ENCODE peak calls at places on chromosomes 16 and 17, in four cellular contexts. G is GM23248, H is hepatocyte, Y is fibroblast of lung. O is an unnamed sample.

GRCh38 chr17:7403043-7403901 is 625 bp downstream of the TMEM256 start:
- DNase-seq in H (peak), Y (no peak), G (no peak), O (no peak)

GRCh38 chr17:336110-337021 is 16.2 kb downstream of the RPH3AL start:
- DNase-seq in H (no peak), Y (no peak), G (no peak), O (no peak)

GRCh38 chr17:32596206-32596605 is 109.4 kb downstream of the CDK5R1 start:
- DNase-seq in H (no peak), G (no peak), Y (no peak), O (no peak)

GRCh38 chr17:48023408-48024148 is 14.0 kb downstream of the COPZ2 start:
- DNase-seq in G (peak), Y (peak), H (peak), O (peak)

GRCh38 chr17:43530303-43531081 is 15.6 kb downstream of the ETV4 start:
- DNase-seq in H (peak), G (peak), Y (peak), O (peak)

GRCh38 chr16:76650579-76650978 is 373.4 kb downstream of the CNTNAP4 start:
- DNase-seq in G (no peak), Y (no peak), H (no peak), O (peak)

GRCh38 chr17:2929881-2930533 is 133.4 kb downstream of the OR1D5 start:
- DNase-seq in H (peak), Y (peak), G (peak), O (peak)

GRCh38 chr17:58311429-58311894 is 17.1 kb downstream of the TSPOAP1 start:
- DNase-seq in Y (no peak), G (no peak), H (no peak), O (no peak)

GRCh38 chr17:14296511-14296910 is 4.4 kb upstream of the HS3ST3B1 start:
- DNase-seq in H (no peak), G (peak), Y (no peak), O (no peak)

DNA sequence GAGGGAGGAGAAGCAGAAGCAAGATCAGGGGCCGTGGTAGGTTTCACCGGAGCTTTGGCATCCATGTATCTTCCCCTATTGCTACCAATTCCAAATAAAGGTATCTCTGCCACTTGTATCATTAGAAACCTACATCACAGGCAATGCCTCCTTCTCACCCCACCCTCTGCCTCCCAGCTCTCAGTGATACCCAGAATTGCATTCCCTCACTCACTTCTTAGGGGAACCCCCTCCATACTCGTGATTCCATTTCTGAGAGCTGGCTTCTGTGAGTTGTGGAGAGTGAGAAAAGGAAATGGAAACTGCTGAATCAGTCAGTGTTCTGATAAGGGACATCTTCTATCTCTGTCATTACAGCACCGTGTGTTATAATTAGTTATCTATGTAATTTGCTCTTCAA is 2.3 kb upstream of the CCL3 start:
- DNase-seq in H (no peak), G (no peak), Y (no peak), O (no peak)
- H3K4me2 ChIP-seq in H (no peak), G (no peak), Y (no peak), O (no peak)

GRCh38 chr17:82434216-82434565 is 15.8 kb upstream of the OGFOD3 start:
- DNase-seq in H (no peak), Y (no peak), G (no peak), O (no peak)
- H3K4me2 ChIP-seq in H (no peak), Y (no peak), G (no peak), O (no peak)

GRCh38 chr17:82840431-82840831 is 609 bp upstream of the ZNF750 start:
- DNase-seq in G (no peak), H (no peak), Y (no peak), O (peak)
- H3K4me2 ChIP-seq in G (no peak), H (no peak), Y (no peak), O (peak)

DNA sequence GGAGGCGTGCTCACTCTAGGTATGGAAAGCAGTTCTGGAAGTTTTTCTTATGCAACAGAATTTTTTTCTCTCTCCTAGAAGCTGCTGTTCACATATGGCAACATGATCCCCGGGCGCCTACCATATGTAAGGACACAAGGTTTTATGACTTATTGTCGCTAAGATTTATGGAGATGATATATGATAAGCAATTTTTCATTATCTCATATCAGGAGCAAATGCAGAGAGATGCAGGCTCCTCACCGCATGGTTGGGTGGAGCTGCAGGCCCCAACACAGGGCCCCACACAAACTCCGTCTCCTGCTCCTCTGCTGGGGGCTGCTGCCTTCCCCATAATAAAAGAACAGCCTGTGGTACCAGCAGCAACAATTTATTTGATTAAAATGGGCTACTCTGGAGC is 181.9 kb downstream of the MAF start:
- DNase-seq in Y (no peak), H (no peak), G (no peak), O (no peak)
- H3K4me2 ChIP-seq in Y (no peak), H (peak), G (no peak), O (no peak)

GRCh38 chr16:1096164-1097082 is at the start of gene C1QTNF8:
- DNase-seq in H (no peak), G (no peak), Y (no peak), O (no peak)
- H3K4me2 ChIP-seq in H (no peak), G (no peak), Y (no peak), O (no peak)

DNA sequence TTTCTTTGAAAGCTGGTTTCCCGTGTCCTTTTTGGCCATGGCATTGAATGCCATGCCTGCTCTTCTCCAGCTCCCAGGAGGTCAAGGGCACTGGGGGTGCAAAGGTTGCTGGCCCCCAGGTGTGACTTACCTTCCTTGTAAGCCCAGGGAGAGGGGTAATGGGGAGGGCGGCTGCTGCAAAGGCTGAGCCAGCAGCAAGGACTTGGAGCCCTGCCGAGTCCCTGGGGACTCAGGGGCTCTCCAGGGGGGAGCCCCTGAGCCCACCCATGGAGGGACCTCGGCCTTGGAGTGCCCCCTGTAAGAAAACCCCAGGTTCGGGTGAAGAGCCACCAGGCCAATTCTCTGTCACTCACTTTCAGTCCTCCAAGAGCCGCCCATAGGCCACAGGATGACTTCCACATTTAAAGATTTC is 5.9 kb upstream of the CCL22 start:
- DNase-seq in G (no peak), H (no peak), Y (no peak), O (no peak)
- H3K4me2 ChIP-seq in G (no peak), H (no peak), Y (no peak), O (no peak)

DNA sequence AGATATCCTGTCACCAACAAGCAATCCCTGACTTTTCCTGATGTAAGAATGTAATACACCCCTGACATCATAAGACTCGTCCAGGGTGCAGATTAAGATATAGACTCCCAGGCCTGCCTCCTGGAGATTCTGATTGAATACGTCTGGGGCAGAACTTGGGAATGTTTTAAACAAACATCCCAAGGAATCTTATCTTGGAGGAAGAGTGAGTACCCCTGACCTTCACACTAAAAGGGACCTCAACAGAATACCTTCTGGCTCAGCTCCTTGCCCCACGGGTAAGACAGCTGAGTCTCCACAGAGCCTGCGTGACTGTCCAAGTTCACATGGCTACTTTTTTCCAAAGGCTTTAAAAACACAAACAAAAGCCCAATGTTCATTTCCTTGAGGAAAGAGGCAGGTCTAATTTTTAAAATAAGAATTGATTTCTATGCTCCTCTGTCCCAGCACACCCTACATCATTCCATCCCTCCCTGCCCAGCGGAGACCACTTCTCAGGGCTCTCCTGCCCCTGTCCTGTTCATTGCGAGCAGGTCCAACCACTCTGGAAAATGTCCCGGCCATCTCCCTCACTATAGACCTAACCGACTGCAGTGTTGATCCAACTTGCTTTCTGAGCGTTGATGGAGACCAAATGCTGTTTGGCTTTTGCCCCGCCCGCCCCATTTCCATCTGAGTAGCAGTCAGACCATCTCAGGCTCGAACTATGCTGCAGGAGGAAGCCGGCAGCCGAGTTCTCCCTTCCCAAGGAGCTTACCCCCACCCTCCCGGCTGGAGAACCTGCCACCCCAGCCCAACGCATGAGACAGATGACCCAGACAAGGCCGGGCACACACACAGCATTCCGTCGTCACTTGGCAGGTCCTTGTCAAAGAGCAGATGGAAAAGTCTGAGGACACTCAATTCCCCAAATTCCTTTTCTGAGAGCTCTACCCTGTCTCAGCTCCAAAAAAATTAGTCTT is 44.1 kb upstream of the MYH10 start:
- DNase-seq in Y (peak), H (no peak), G (peak), O (no peak)
- H3K4me2 ChIP-seq in Y (peak), H (peak), G (peak), O (no peak)

GRCh38 chr16:89315271-89315670 is 97.8 kb downstream of the ZNF778 start:
- DNase-seq in H (no peak), G (no peak), Y (no peak), O (no peak)
- H3K4me2 ChIP-seq in H (no peak), G (peak), Y (no peak), O (peak)

DNA sequence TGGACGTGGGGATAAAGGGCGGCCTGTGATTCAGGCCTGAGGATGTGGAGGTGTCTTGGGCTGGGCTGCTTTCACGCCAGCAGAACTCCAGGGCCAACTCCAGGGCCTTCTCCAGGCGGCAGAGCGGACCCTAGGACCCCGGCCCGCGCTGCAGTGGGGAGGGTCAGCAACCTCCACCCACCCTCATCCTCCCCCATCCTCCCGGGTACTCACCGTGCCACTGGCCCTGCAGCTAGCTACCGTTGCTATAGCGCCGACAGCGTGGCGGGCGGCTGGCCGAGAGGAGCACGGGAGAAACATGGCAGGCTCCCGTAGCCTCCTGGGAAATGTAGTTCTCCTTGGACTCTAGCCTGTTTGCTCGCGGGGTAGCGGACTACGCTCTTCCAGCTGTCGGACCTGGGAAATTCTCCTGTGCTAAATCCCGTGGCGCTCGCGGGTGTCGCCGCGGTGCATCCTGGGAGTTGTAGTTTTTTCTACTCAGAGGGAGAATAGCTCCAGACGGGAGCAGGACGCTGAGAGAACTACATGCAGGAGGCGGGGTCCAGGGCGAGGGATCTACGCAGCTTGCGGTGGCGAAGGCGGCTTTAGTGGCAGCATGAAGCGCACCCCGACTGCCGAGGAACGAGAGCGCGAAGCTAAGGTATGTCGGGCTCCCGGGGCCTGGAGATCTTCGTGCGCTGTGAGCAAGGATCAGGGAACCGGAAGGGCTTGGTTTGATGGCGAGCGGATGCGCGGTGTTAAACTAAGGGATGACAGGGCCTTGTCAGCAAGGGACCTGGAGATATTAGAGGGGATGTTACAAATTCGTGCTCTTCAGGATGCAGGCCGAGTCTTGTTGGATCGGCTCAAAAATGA is at the start of the genes FTO and RPGRIP1L:
- DNase-seq in Y (peak), H (peak), G (peak), O (peak)
- H3K4me2 ChIP-seq in Y (peak), H (peak), G (peak), O (peak)

GRCh38 chr16:57658878-57659674 is 9.0 kb upstream of the ADGRG3 start:
- DNase-seq in Y (no peak), G (no peak), H (no peak), O (no peak)
- H3K4me2 ChIP-seq in Y (no peak), G (no peak), H (no peak), O (no peak)

O was measured in mammary epithelial cell.